ENCODE peak calls at places on chromosomes 5 and 9, in seven cellular contexts. I is NAMALWA; T is omental fat pad; S is stimulated activated CD8-positive, alpha-beta memory T cell treated with anti-CD3 and anti-CD28 coated beads, Interleukin-7, amount 100 ng/mL, for 1 hour; E is iris pigment epithelial cell; Z is AG10803; N is mucosa of descending colon. U is an unnamed sample.
A peak's percentile ranks its signal among the peaks of the same experiment; 100 is the strongest.

GRCh38 chr9:18429065-18429464 is 44.9 kb upstream of the ADAMTSL1 start:
- DNase-seq in I (no peak), T (no peak), S (no peak), E (peak; percentile 82), Z (peak; percentile 66), N (no peak), U (no peak)

GRCh38 chr5:181045316-181045715 is 5.2 kb downstream of the BTNL9 start:
- DNase-seq in I (no peak), T (no peak), S (no peak), E (no peak), Z (no peak), N (no peak), U (peak; percentile 48)

GRCh38 chr5:135376961-135377621 is 21.9 kb downstream of the MACROH2A1 start:
- DNase-seq in I (no peak), T (no peak), S (no peak), E (no peak), Z (peak; percentile 29), N (no peak), U (no peak)

GRCh38 chr5:126965061-126965475 is 65.3 kb downstream of the MARCHF3 start:
- DNase-seq in I (no peak), T (no peak), S (no peak), E (peak; percentile 98), Z (peak; percentile 93), N (no peak), U (no peak)

GRCh38 chr9:79461735-79462134 is 110.0 kb upstream of the TLE4 start:
- DNase-seq in I (no peak), T (no peak), S (no peak), E (no peak), Z (no peak), N (no peak), U (no peak)

GRCh38 chr5:96703384-96703910 is 41.3 kb downstream of the CAST start:
- DNase-seq in I (no peak), T (no peak), S (no peak), E (no peak), Z (no peak), N (peak; percentile 83), U (no peak)

GRCh38 chr9:124342946-124343485 is 72.2 kb downstream of the PSMB7 start:
- DNase-seq in I (no peak), T (peak; percentile 42), S (no peak), E (peak; percentile 88), Z (peak; percentile 89), N (peak; percentile 31), U (no peak)

GRCh38 chr5:154194348-154195329 is 4.1 kb downstream of the GALNT10 start:
- DNase-seq in I (no peak), T (no peak), S (no peak), E (peak; percentile 68), Z (peak; percentile 79), N (no peak), U (no peak)

GRCh38 chr5:173946353-173946752 is 42.6 kb upstream of the C5orf47 start:
- DNase-seq in I (no peak), T (no peak), S (no peak), E (no peak), Z (no peak), N (no peak), U (no peak)

GRCh38 chr5:14665949-14666741 is 1.6 kb downstream of the OTULIN start:
- DNase-seq in I (peak; percentile 96), T (no peak), S (no peak), E (no peak), Z (no peak), N (peak; percentile 41), U (no peak)

GRCh38 chr5:179187681-179188575 is 127.8 kb downstream of the ZNF354C start:
- DNase-seq in I (no peak), T (no peak), S (no peak), E (no peak), Z (no peak), N (no peak), U (no peak)

GRCh38 chr9:126781717-126782388 is 23.0 kb upstream of the ZBTB43 start:
- DNase-seq in I (peak; percentile 74), T (peak; percentile 85), S (peak; percentile 61), E (peak; percentile 57), Z (peak; percentile 55), N (peak; percentile 85), U (peak; percentile 88)

GRCh38 chr5:172133359-172134029 is 54.5 kb downstream of the STK10 start:
- DNase-seq in I (no peak), T (no peak), S (no peak), E (peak; percentile 97), Z (peak; percentile 99), N (no peak), U (peak; percentile 69)